ENCODE peak calls at places on chromosome X, in four cellular contexts. U is fibroblast of lung, Z is IMR-90, J is mesendoderm. W is an unnamed sample.

GRCh38 chrX:101986571-101986970 is 54.7 kb upstream of the ZMAT1 start:
- DNase-seq in U (no peak), Z (no peak), J (peak; percentile 46), W (no peak)

GRCh38 chrX:19127649-19128168 is 5.4 kb upstream of the ADGRG2 start:
- DNase-seq in U (no peak), Z (no peak), J (no peak), W (no peak)

GRCh38 chrX:4043951-4044350 is 330.5 kb upstream of the PRKX start:
- DNase-seq in U (no peak), Z (no peak), J (no peak), W (no peak)

GRCh38 chrX:150482537-150483217 is 85.7 kb upstream of the MTM1 start:
- DNase-seq in U (peak; percentile 83), Z (peak; percentile 85), J (peak; percentile 61), W (no peak)

GRCh38 chrX:22855693-22856092 is 144.1 kb upstream of the DDX53 start:
- DNase-seq in U (no peak), Z (no peak), J (peak; percentile 0), W (no peak)

GRCh38 chrX:116384406-116384805 is 52.0 kb upstream of the SLC6A14 start:
- DNase-seq in U (no peak), Z (peak; percentile 0), J (no peak), W (no peak)

GRCh38 chrX:14029039-14029424 is 660 bp downstream of the GEMIN8 start:
- DNase-seq in U (no peak), Z (no peak), J (peak; percentile 51), W (peak; percentile 24)

GRCh38 chrX:111009256-111009655 is 86.7 kb upstream of the PAK3 start:
- DNase-seq in U (no peak), Z (no peak), J (no peak), W (no peak)

GRCh38 chrX:152810403-152810802 is 20.2 kb downstream of the CETN2 start:
- DNase-seq in U (no peak), Z (no peak), J (peak; percentile 36), W (peak; percentile 42)

GRCh38 chrX:143580266-143580665 is 55.6 kb downstream of the SLITRK4 start:
- DNase-seq in U (no peak), Z (no peak), J (peak; percentile 25), W (no peak)

GRCh38 chrX:34880656-34881055 is 61.9 kb upstream of the FAM47B start:
- DNase-seq in U (peak; percentile 83), Z (peak; percentile 74), J (no peak), W (no peak)

GRCh38 chrX:145825896-145826295 is 8.3 kb downstream of the SLITRK2 start:
- DNase-seq in U (no peak), Z (no peak), J (no peak), W (peak; percentile 19)

GRCh38 chrX:31057691-31058090 is 14.2 kb downstream of the FTHL17 start:
- DNase-seq in U (no peak), Z (no peak), J (no peak), W (no peak)

GRCh38 chrX:135476378-135476777 is 44.1 kb upstream of the INTS6L start:
- DNase-seq in U (no peak), Z (no peak), J (no peak), W (no peak)

GRCh38 chrX:32598707-32599106 is 612.6 kb downstream of the DMD start:
- DNase-seq in U (no peak), Z (no peak), J (no peak), W (no peak)

GRCh38 chrX:32597777-32598176 is 613.6 kb downstream of the DMD start:
- DNase-seq in U (no peak), Z (no peak), J (no peak), W (no peak)

DNA sequence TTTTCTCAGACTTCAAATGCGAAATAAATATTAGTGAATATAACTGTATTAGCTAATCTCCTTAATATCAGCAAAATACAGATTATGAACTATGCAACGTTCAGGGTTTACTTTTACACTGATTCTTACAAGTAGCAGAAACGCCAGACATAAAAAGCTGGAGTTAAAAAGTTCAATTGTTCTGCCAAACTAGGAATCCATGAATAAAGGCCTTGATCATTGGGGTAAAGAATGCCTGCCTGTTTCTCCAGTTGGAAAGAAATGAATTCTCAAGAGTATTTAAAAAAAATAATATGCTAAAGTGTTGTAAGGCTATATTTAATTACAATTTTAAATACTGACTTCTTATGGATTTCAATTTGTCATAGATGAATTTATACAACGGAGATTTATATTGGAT is 612.2 kb downstream of the DMD start:
- DNase-seq in U (no peak), Z (no peak), J (no peak), W (no peak)
- H3K9ac ChIP-seq in U (no peak overlapping the region), Z (no peak overlapping the region), J (no peak overlapping the region), W (no peak overlapping the region)

DNA sequence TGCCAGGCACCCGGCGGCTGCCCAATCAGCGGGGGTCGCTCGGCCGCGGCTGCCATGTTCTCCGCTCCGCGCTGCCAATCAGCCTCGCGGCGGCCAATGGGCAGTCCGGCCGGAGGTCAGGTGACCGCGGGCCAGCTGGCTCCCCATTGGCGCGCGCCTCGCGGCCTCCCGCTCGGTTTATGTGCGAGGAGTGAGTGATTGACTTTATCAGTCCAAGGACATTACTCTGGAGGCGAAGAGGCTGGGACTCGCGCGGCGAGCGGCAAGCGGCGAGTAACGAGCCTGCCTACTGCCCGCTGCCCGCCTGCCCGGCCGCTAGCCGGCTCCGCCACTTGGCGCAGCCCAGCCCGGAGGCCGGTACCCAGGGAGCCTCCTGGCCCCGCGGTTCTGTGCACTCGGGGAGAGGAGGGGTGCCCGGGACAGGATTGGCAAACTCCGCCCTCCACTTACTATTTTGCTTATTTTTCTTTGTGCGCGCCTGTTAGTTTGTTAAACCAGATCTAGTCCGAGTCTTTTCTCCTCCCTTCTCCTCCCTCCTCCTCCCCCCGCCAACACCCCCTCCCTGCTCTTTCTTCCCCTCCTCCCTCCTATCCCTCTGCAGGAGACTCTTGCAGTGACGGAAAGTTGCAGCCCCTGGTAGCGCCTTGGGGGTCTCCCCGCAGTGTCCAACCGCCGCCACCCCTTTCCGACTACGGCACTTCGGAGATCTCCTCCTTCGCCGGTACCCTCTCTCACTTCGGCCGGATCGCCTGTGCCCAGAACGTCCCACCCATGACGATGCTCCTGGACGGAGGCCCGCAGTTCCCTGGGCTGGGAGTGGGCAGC is at the start of gene ZIC3:
- DNase-seq in U (peak; percentile 24), Z (no peak), J (peak; percentile 91), W (peak; percentile 88)
- H3K9ac ChIP-seq in U (no peak within 1 kb of the TSS), Z (no peak within 1 kb of the TSS), J (peak within 1 kb of the TSS; percentile 93), W (no peak within 1 kb of the TSS)

DNA sequence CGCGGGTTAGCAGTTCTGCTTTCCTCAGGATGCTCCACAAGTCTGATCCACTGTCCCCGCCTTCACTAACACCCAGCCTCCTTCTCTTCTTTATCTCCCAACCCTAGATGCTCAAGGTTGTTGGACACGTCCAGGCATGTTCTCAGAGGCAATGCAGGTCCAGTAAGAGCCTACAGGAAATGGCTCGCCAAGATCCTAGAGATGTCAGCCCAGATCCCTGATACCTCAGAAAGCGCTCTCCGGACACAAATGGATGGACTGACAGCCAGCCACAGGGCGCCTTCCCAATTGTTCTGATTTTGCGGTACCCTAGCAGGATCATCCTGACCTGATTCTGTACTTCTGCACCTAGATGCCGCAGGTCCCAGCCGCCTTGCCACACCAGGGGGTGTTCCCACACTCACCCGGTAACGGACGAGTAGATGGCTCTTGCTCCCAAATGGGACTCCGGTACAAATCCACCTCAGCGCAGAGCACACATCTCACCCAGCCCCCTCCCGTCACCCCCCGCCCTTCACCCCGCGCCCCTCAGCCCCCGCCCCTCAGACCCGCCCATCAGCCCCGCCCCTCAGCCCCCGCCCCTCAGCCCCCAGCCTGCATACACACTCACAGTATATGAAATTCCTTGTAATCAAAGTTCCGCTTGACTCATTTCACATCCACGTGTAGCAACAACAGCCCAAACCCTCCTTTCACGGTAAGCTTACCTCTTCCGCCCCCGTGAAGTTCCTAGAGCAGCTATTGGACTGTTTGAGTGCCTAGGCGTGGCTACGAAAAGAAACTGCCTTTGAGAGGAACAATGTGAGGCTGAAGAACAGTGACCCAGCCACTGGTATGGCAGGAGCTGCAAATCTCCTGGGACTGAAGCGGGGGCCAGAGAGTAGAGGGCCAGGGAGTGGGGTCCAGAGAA is at the start of gene EDA2R:
- DNase-seq in U (peak; percentile 91), Z (peak; percentile 87), J (peak; percentile 94), W (peak; percentile 83)
- H3K9ac ChIP-seq in U (peak within 1 kb of the TSS; percentile 12), Z (peak within 1 kb of the TSS; percentile 87), J (peak within 1 kb of the TSS; percentile 62), W (no peak within 1 kb of the TSS)

DNA sequence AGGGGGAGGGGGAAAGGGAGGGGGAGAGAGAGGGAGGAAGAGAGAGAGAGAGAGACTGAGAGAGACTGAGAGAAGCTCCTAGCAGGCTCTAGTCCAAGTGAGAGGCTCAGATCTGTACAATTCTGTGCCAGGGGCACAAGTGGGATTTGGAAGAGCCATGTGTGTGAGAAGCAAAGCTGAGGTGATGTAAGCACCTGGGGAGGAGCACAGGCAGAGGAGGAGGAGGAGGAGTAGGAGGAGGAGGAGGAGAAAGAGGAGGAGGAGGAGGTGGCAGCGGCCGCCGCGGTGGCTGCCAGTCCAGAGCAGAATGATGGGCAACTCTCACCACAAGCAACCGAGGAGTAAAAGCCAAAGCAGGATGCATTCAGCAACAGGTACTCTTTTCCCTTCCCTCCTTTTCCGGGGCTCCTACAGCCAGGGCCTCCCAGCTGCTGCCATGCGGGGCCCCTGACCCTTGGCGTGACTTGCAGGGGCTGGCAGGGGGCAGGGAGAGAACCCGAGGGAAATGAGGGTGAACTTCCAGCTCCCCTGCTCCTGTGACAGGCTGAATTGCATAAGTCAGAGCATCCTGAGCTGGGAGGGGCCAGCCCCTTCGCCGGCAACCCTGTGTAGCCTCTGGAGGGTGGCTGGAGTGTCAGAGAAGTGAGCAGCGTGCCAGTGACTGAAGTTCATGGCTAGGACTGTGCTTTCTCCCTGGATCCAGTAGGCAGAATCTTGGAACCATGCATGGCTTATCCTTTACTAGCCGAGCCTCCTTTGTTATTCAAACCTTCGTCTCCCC is 62.1 kb downstream of the RTL5 start:
- DNase-seq in U (no peak), Z (no peak), J (no peak), W (no peak)
- H3K9ac ChIP-seq in U (no peak overlapping the region), Z (no peak overlapping the region), J (no peak overlapping the region), W (no peak overlapping the region)

GRCh38 chrX:40097101-40097491 is 662 bp downstream of the BCOR start:
- DNase-seq in U (no peak), Z (no peak), J (no peak), W (no peak)

GRCh38 chrX:40099046-40099968 is 1.5 kb upstream of the BCOR start:
- DNase-seq in U (no peak), Z (no peak), J (peak; percentile 43), W (peak; percentile 59)

GRCh38 chrX:40096395-40097091 is 1.2 kb downstream of the BCOR start:
- DNase-seq in U (no peak), Z (peak; percentile 45), J (peak; percentile 46), W (peak; percentile 61)

GRCh38 chrX:40098264-40099045 is 697 bp upstream of the BCOR start:
- DNase-seq in U (peak; percentile 56), Z (no peak), J (peak; percentile 86), W (peak; percentile 85)

DNA sequence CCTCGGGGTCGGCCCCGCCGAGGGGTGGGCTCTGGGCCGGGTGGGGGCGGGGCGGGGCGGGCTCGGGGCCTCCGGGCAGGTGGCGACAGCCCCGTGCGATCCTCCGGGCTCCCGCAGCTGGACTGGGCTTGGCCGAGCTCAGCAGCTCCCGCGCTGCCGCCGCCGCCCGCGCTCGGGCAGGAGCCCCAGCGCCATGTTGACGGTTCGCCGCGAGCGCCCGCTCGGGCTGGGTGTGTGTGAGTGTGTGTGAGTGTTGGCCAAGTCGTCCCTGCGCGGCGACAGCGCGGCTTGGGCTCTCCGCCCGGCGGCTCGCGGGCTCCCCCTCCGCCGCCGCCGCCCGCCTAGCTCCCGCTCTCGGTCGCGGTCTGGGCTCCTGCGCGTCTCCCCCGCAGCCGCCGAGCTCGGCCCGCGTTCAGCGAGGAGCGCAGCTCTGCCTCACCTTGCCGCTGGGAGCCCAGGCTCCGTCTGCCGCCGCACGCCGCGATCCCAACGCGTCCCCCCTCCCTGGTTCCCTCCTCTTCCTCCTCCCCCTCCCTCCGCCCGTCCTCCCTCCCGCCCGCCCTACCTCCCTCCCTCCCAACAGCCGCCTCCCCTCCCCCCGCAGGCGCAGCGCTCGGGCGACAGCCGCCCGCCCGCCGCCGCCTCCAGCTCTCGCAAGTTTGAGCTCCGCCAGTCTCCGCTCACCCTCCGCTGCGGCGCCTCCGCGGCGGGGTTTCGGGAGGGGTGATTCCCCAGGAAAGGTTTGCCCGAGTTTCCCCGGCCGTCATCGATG is at the start of gene BCOR:
- DNase-seq in U (peak; percentile 60), Z (peak; percentile 58), J (peak; percentile 79), W (peak; percentile 81)
- H3K9ac ChIP-seq in U (peak within 1 kb of the TSS; percentile 55), Z (peak within 1 kb of the TSS; percentile 65), J (peak within 1 kb of the TSS; percentile 68), W (no peak within 1 kb of the TSS)